ENCODE peak calls at places on chromosome 3, in four cellular contexts. B, F, G and L are unnamed samples.

GRCh38 chr3:57706462-57706861 is 13.6 kb upstream of the DENND6A start:
- DNase-seq in F (no peak), G (peak; percentile 88), B (no peak), L (no peak)

GRCh38 chr3:129435367-129435766 is 4.4 kb downstream of the MBD4 start:
- DNase-seq in B (no peak), F (no peak), G (no peak), L (no peak)

GRCh38 chr3:39361252-39361927 is 21.8 kb upstream of the SLC25A38 start:
- DNase-seq in F (no peak), B (no peak), G (no peak), L (peak; percentile 25)

GRCh38 chr3:100954199-100954935 is 38.9 kb downstream of the ABI3BP start:
- DNase-seq in F (no peak), G (peak; percentile 19), B (no peak), L (no peak)

GRCh38 chr3:34024447-34025240 is 226.2 kb downstream of the PDCD6IP start:
- DNase-seq in F (no peak), B (no peak), G (no peak), L (no peak)

GRCh38 chr3:75049581-75049980 is 435.1 kb upstream of the CNTN3 start:
- DNase-seq in B (no peak), G (no peak), F (no peak), L (no peak)

GRCh38 chr3:14391033-14391432 is 11.4 kb upstream of the SLC6A6 start:
- DNase-seq in F (no peak), G (peak; percentile 78), B (no peak), L (no peak)

GRCh38 chr3:172135766-172136729 is 96.7 kb downstream of the FNDC3B start:
- DNase-seq in G (peak; percentile 75), F (no peak), B (no peak), L (no peak)

GRCh38 chr3:43349759-43350158 is 63.4 kb downstream of the SNRK start:
- DNase-seq in G (peak; percentile 71), F (no peak), B (no peak), L (no peak)

GRCh38 chr3:196793224-196793623 is 53.6 kb downstream of the PAK2 start:
- DNase-seq in G (peak; percentile 99), B (no peak), F (peak; percentile 25), L (no peak)

GRCh38 chr3:161884830-161885229 is 388.2 kb downstream of the OTOL1 start:
- DNase-seq in G (no peak), B (no peak), F (no peak), L (no peak)

DNA sequence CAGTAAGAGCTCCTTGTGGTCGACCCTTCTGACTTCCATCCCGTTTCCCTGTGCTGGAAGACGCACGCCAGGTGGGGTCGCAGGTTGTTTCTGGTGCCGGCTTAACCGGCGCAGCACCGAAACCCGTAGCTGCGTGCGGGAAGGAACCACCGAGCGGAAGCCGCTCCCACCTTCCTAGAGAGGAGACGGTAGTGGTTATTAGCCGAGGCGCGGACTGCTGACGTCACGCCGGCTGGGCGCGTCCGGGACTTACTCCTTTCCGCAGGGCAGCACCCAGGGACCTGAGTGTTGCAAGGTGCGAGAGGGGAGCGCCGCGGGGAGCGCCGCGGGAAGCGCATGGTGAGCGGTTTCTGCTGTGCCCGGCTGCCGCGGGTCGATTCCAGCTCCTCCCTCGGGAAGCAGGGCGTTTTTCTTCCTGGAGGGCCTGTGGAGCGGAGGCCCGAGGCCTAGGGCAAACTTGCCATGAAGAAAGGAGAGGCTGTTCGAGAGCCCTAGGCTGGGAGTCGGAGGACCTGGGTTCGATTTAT is at the start of gene ZNF501:
- DNase-seq in G (peak; percentile 93), F (peak; percentile 92), B (peak; percentile 97), L (peak; percentile 72)
- H3K9me3 ChIP-seq in G (peaks cover 1% of the 10 kb centered on the region), F (no peaks in the 10 kb centered on the region), B (no peaks in the 10 kb centered on the region), L (peaks cover 67% of the 10 kb centered on the region)

GRCh38 chr3:24639640-24640329 is 145.1 kb upstream of the THRB start:
- DNase-seq in G (no peak), B (no peak), F (no peak), L (no peak)
- H3K4me3 ChIP-seq in G (no peak overlapping the region), B (no peak overlapping the region), F (no peak overlapping the region), L (no peak overlapping the region)

GRCh38 chr3:155052470-155052869 is 27.6 kb upstream of the MME start:
- DNase-seq in G (no peak), B (no peak), F (no peak), L (no peak)
- H3K9me3 ChIP-seq in G (no peaks in the 10 kb centered on the region), B (no peaks in the 10 kb centered on the region), F (no peaks in the 10 kb centered on the region), L (peaks cover 6% of the 10 kb centered on the region)

DNA sequence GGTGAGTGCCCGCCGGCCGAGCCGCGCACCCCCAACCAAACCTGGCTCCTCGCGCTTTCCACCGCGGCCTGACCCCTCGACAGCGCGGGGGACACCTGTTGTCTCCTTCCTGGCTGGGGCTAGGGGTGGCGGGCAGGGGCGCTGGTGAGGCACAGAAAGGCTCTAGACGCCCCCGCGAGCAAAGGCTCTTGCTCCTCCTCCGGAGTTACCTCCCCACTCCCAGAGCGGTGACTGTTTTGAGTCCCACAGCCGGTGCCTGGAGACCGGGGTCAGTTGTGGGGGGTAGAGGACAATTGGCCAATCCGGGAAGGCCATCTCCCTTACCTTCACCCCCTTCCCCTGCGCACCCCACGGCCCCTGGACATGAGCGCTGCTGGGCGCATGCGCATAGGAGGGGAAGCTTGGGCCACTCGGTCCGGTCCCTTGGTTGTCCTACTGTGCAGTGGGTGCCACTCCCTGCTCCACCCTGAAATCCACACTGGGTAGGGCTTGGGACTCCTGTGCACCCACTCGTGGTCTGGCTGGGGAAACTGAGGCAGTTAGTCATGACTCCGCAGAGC is 554 bp downstream of the CHST13 start:
- DNase-seq in B (peak; percentile 63), F (no peak), G (no peak), L (no peak)
- H3K4me3 ChIP-seq in B (peak overlapping the region; percentile 68), F (peak overlapping the region; percentile 29), G (peak overlapping the region; percentile 10), L (no peak overlapping the region)

GRCh38 chr3:26369133-26369532 is 253.4 kb upstream of the LRRC3B start:
- DNase-seq in F (no peak), G (no peak), B (no peak), L (no peak)
- H3K9me3 ChIP-seq in F (no peaks in the 10 kb centered on the region), G (no peaks in the 10 kb centered on the region), B (no peaks in the 10 kb centered on the region), L (no peaks in the 10 kb centered on the region)

DNA sequence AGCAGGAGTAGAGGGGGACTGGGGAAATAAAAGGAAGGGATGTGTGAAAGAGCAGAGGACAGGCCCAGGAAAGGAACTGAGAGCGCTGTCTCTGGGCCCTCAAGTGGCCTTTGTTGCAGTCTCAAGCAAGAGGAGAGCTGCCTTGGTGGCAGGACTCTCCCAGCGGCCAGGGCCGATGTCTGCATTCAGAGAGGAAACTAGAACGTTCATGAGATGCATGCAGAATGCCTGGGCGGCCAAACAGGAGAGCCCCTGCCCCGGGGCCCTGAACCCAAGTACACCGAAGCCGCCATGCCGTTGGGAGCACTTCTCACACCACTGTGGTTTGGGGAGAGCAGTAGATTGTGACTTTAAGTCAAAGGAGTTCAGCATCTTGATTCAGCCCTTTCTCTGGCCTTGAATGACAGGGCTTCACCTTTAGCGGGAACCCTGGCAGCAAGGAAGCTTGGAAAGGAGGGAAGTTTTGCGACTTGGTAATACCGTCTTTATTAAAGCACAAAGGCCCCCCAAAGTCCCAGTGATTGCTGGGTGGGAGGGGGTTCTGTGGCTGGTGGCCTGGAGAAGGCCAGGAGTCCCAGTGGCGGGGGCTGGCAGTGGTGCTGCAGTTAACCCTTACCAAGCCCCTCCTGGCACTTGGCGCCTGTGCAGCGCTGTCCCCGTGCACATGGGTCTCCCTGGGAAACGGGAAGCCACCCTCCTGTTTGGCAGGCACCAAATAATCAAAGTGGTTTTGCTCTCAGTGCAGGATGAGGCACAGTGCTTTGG is 36.2 kb downstream of the SLC6A11 start:
- DNase-seq in G (no peak), F (no peak), B (no peak), L (no peak)
- H3K4me3 ChIP-seq in G (no peak overlapping the region), F (no peak overlapping the region), B (no peak overlapping the region), L (no peak overlapping the region)

GRCh38 chr3:118146658-118147375 is 887.8 kb downstream of the IGSF11 start:
- DNase-seq in B (no peak), G (no peak), F (no peak), L (no peak)

DNA sequence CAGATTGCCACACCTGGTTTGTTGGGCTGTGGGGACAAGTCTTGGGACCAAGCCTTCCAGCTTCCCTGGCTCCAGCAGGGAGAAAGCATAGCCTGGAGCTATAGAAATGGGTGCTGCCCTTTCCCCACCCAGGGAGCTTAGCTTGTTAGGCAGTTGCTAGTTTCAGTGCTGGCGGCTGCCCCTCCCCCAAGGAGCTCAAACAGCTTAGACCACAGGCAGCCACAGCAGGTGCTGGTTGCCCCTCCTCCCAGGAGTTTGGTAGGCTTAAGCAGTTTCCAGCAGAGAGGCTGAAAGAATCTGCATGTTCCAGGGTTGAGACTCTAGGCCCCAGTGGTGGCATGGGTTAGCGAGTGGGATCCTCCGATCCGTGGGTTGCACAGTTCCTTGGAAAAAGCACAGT is 889.7 kb downstream of the IGSF11 start:
- DNase-seq in G (no peak), F (no peak), B (no peak), L (no peak)
- H3K9me3 ChIP-seq in G (no peaks in the 10 kb centered on the region), F (no peaks in the 10 kb centered on the region), B (no peaks in the 10 kb centered on the region), L (peaks cover 1% of the 10 kb centered on the region)